ENCODE peak calls at places on chromosomes 6 and 20, in six cellular contexts. K is A549, M is nephron progenitor cell, S is AG04449, Q is Peyer's patch, C is left lung. X is an unnamed sample.

GRCh38 chr6:148745926-148746325 is 904 bp upstream of the UST start:
- DNase-seq in Q (no peak), M (no peak), C (no peak), K (no peak), S (no peak), X (no peak)

GRCh38 chr6:20367716-20368485 is 33.8 kb upstream of the E2F3 start:
- DNase-seq in C (no peak), M (no peak), S (no peak), Q (no peak), K (no peak), X (no peak)

GRCh38 chr6:113774122-113774835 is 82.9 kb upstream of the MARCKS start:
- DNase-seq in Q (no peak), M (no peak), C (no peak), K (no peak), S (peak), X (peak)

GRCh38 chr6:119276211-119276610 is 73.3 kb downstream of the MAN1A1 start:
- DNase-seq in S (no peak), M (no peak), Q (no peak), K (no peak), C (no peak), X (no peak)

GRCh38 chr6:161453558-161453957 is 179.7 kb upstream of the AGPAT4 start:
- DNase-seq in S (no peak), C (no peak), K (no peak), Q (no peak), M (no peak), X (no peak)

GRCh38 chr6:168031411-168032382 is 34.2 kb downstream of the KIF25 start:
- DNase-seq in Q (no peak), C (no peak), K (no peak), S (no peak), M (no peak), X (no peak)

GRCh38 chr6:134821914-134822862 is 127.7 kb downstream of the ALDH8A1 start:
- DNase-seq in M (no peak), C (no peak), S (no peak), Q (no peak), K (no peak), X (no peak)

GRCh38 chr6:131849799-131850198 is 42.0 kb downstream of the ENPP1 start:
- DNase-seq in Q (no peak), M (no peak), S (no peak), K (no peak), C (no peak), X (no peak)

GRCh38 chr6:26578279-26578678 is 18.5 kb upstream of the ABT1 start:
- DNase-seq in M (no peak), C (no peak), Q (no peak), S (no peak), K (no peak), X (no peak)

GRCh38 chr6:151121900-151122299 is 117.9 kb upstream of the AKAP12 start:
- DNase-seq in Q (no peak), M (no peak), S (no peak), K (no peak), C (no peak), X (no peak)

GRCh38 chr6:154696661-154697060 is 36.6 kb upstream of the SCAF8 start:
- DNase-seq in C (no peak), Q (no peak), S (no peak), K (no peak), M (no peak), X (no peak)

GRCh38 chr6:135812085-135812526 is 39.4 kb upstream of the PDE7B start:
- DNase-seq in M (no peak), K (peak), S (peak), Q (no peak), C (no peak), X (no peak)

GRCh38 chr20:1872456-1873183 is 22.6 kb upstream of the SIRPA start:
- DNase-seq in Q (no peak), S (no peak), M (no peak), K (no peak), C (no peak), X (peak)

GRCh38 chr6:7236312-7237209 is 76.4 kb downstream of the SSR1 start:
- DNase-seq in K (no peak), Q (no peak), C (no peak), S (no peak), M (no peak), X (peak)

GRCh38 chr20:61252601-61253263 is 671 bp downstream of the CDH4 start:
- DNase-seq in K (peak), C (no peak), Q (no peak), M (peak), S (no peak), X (no peak)

GRCh38 chr6:90677440-90677839 is 90.6 kb upstream of the MAP3K7 start:
- DNase-seq in M (no peak), Q (no peak), K (no peak), C (no peak), S (no peak), X (no peak)

GRCh38 chr6:145603424-145603833 is 131.9 kb downstream of the EPM2A start:
- DNase-seq in Q (no peak), S (no peak), M (no peak), C (no peak), K (no peak), X (no peak)

GRCh38 chr6:118755941-118756646 is 104.7 kb upstream of the CEP85L start:
- DNase-seq in S (no peak), M (no peak), C (no peak), Q (no peak), K (no peak), X (no peak)

GRCh38 chr6:71080793-71081192 is 123.9 kb upstream of the B3GAT2 start:
- DNase-seq in C (no peak), K (no peak), S (no peak), M (no peak), Q (no peak), X (no peak)

GRCh38 chr20:35363190-35363589 is 48.6 kb downstream of the UQCC1 start:
- DNase-seq in C (no peak), Q (no peak), M (no peak), K (no peak), S (no peak), X (no peak)

GRCh38 chr6:102895683-102896082 is 1502.2 kb downstream of the GRIK2 start:
- DNase-seq in M (no peak), S (no peak), C (no peak), K (no peak), Q (no peak), X (no peak)

GRCh38 chr6:14524319-14524718 is 406.7 kb downstream of the CD83 start:
- DNase-seq in M (no peak), S (peak), C (no peak), K (no peak), Q (no peak), X (no peak)

GRCh38 chr6:111803804-111804203 is 69.4 kb downstream of the FYN start:
- DNase-seq in S (no peak), Q (no peak), M (no peak), C (no peak), K (no peak), X (no peak)

GRCh38 chr6:44653091-44653490 is 265.6 kb downstream of the CDC5L start:
- DNase-seq in K (no peak), C (no peak), Q (no peak), M (no peak), S (no peak), X (no peak)

GRCh38 chr6:43929511-43929910 is 159.5 kb downstream of the VEGFA start:
- DNase-seq in Q (no peak), K (no peak), M (no peak), S (no peak), C (no peak), X (no peak)

GRCh38 chr6:154520280-154520679 is 9.8 kb upstream of the CNKSR3 start:
- DNase-seq in Q (no peak), K (no peak), S (no peak), C (no peak), M (no peak), X (no peak)

GRCh38 chr6:140441256-140441655 is 1066.8 kb upstream of the CITED2 start:
- DNase-seq in M (peak), Q (no peak), C (peak), K (no peak), S (peak), X (no peak)

GRCh38 chr6:20426177-20427082 is 24.8 kb downstream of the E2F3 start:
- DNase-seq in K (no peak), C (no peak), M (no peak), S (no peak), Q (no peak), X (no peak)

GRCh38 chr20:57509665-57510237 is 15.2 kb downstream of the CTCFL start:
- DNase-seq in K (peak), C (no peak), Q (no peak), S (no peak), M (peak), X (no peak)
- TF ChIP-seq CTCF in K (peak), C (peak), Q (no peak), S (peak), M (peak), X (peak)

DNA sequence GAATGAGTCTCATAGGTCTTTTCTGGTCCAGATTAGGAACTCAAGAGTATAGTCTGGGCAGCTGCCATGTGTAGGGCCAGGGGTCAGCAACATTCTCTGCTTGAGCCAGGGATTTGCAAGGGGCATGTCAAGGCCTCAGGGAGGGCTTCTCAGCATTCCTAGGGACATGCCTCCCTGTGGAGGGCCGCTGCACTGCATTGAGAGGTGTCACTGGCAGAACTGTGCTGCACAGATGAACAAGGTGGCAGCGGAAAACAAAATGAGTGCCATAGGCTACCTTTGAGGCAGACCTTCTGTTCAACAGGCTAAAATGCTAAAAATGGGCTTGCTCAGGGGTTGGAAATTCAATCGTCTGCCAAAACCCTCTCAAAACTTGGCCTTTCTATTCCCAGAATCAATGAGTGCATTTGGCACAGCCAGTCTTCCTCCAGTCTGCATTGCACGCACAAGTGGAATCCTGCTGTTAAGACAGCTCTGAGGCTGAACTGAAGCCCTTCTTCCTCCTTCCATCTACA is 51.6 kb upstream of the SRPK1 start:
- DNase-seq in S (no peak), K (no peak), M (peak), C (no peak), Q (no peak), X (no peak)
- TF ChIP-seq CTCF in S (no peak), K (no peak), M (peak), C (no peak), Q (no peak), X (no peak)

GRCh38 chr6:1950631-1951030 is 294.8 kb downstream of the GMDS start:
- DNase-seq in S (no peak), C (no peak), K (no peak), Q (no peak), M (no peak), X (no peak)
- TF ChIP-seq CTCF in S (no peak), C (no peak), K (no peak), Q (no peak), M (no peak), X (no peak)

GRCh38 chr20:40962733-40963504 is 65.7 kb upstream of the TOP1 start:
- DNase-seq in S (no peak), K (peak), Q (peak), C (peak), M (peak), X (peak)

GRCh38 chr20:40966516-40967185 is 62.0 kb upstream of the TOP1 start:
- DNase-seq in C (no peak), Q (peak), S (no peak), M (no peak), K (no peak), X (no peak)

GRCh38 chr20:40965671-40966070 is 63.0 kb upstream of the TOP1 start:
- DNase-seq in K (no peak), C (no peak), Q (no peak), S (no peak), M (no peak), X (no peak)

GRCh38 chr20:40963505-40963845 is 65.1 kb upstream of the TOP1 start:
- DNase-seq in C (no peak), S (no peak), M (no peak), K (no peak), Q (peak), X (no peak)

GRCh38 chr20:40966103-40966502 is 62.5 kb upstream of the TOP1 start:
- DNase-seq in C (no peak), S (no peak), Q (peak), M (peak), K (no peak), X (no peak)
- TF ChIP-seq CTCF in C (no peak), S (peak), Q (no peak), M (peak), K (no peak), X (peak)

GRCh38 chr6:108838101-108838717 is 10.0 kb upstream of the ARMC2 start:
- DNase-seq in M (peak), C (peak), S (no peak), Q (no peak), K (no peak), X (no peak)
- TF ChIP-seq CTCF in M (no peak), C (no peak), S (peak), Q (no peak), K (no peak), X (no peak)

DNA sequence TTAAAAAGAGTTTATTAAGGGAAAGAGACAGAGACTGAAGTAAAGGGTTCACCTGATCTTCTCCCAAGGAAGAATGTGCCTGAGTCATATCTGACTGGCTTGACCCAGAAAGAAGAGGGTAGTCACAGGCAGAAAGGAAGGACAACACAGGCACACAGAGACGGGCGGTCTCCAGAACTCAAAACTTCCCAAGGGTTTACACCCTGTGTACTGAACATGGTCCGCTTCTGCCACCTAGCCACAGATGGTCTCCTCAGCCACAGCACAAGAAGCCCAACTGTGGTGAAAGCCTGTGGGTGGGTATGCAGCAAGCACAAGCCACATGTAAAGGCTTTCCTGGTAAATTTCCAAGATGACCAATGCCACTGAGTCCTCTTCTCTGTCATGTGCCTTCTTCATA is 17.2 kb downstream of the UNC5CL start:
- DNase-seq in M (no peak), Q (no peak), S (peak), K (peak), C (no peak), X (no peak)
- TF ChIP-seq CTCF in M (no peak), Q (no peak), S (peak), K (peak), C (no peak), X (no peak)

X was measured in CD14-positive monocyte.